ENCODE peak calls at places on chromosomes 12 and 14, in six cellular contexts. B, S, W, N, G and Y are unnamed samples.

GRCh38 chr14:94345344-94346072 is 22.4 kb upstream of the SERPINA6 start:
- DNase-seq in S (no peak), N (no peak), B (no peak), G (no peak), W (peak), Y (peak)

GRCh38 chr12:125128806-125129571 is 63.8 kb downstream of the AACS start:
- DNase-seq in S (no peak), B (no peak), G (no peak), N (no peak), W (no peak), Y (no peak)

GRCh38 chr12:50533203-50533584 is 28.4 kb downstream of the DIP2B start:
- DNase-seq in G (no peak), N (no peak), B (no peak), S (no peak), W (no peak), Y (no peak)

GRCh38 chr12:5499566-5500325 is 67.8 kb downstream of the NTF3 start:
- DNase-seq in G (no peak), W (no peak), B (no peak), N (no peak), S (no peak), Y (no peak)

GRCh38 chr12:53101931-53102781 is 1.1 kb upstream of the SOAT2 start:
- DNase-seq in W (no peak), N (no peak), B (no peak), G (no peak), S (no peak), Y (peak)

GRCh38 chr14:68628605-68629310 is 164.1 kb downstream of the ZFP36L1 start:
- DNase-seq in N (no peak), S (peak), B (no peak), G (no peak), W (no peak), Y (peak)

GRCh38 chr12:9761407-9761736 is 671 bp upstream of the CD69 start:
- DNase-seq in B (no peak), N (no peak), W (no peak), S (no peak), G (no peak), Y (no peak)

GRCh38 chr12:58425481-58426392 is 484.4 kb downstream of the ATP23 start:
- DNase-seq in B (no peak), S (peak), W (peak), G (peak), N (no peak), Y (peak)

GRCh38 chr12:87323369-87323768 is 705.8 kb downstream of the C12orf50 start:
- DNase-seq in G (peak), S (no peak), W (no peak), N (no peak), B (no peak), Y (no peak)

GRCh38 chr14:94897092-94897491 is 127.2 kb upstream of the GSC start:
- DNase-seq in B (no peak), S (no peak), W (no peak), N (no peak), G (no peak), Y (no peak)

GRCh38 chr12:62834971-62835547 is 99.9 kb downstream of the PPM1H start:
- DNase-seq in W (no peak), G (no peak), N (no peak), B (no peak), S (no peak), Y (no peak)

GRCh38 chr12:127272864-127273263 is 994.1 kb upstream of the TMEM132C start:
- DNase-seq in N (no peak), S (no peak), W (no peak), G (no peak), B (no peak), Y (no peak)

GRCh38 chr14:65373671-65374039 is 38.9 kb upstream of the FUT8 start:
- DNase-seq in N (no peak), B (no peak), G (no peak), S (no peak), W (no peak), Y (no peak)

GRCh38 chr12:62270384-62270783 is 10.2 kb downstream of the USP15 start:
- DNase-seq in G (no peak), S (no peak), W (no peak), N (no peak), B (no peak), Y (no peak)

GRCh38 chr14:92600318-92601053 is 86.9 kb downstream of the RIN3 start:
- DNase-seq in B (no peak), G (no peak), N (no peak), W (peak), S (no peak), Y (no peak)

GRCh38 chr12:71455028-71455737 is 15.6 kb downstream of the LGR5 start:
- DNase-seq in G (no peak), N (no peak), S (no peak), B (no peak), W (no peak), Y (no peak)

GRCh38 chr12:2615665-2616387 is 178.9 kb upstream of the FKBP4 start:
- DNase-seq in S (peak), B (no peak), G (no peak), W (no peak), N (no peak), Y (no peak)

GRCh38 chr12:128266086-128266485 is 884 bp upstream of the TMEM132C start:
- DNase-seq in B (no peak), S (no peak), N (no peak), W (no peak), G (no peak), Y (no peak)

GRCh38 chr12:106288510-106289195 is 13.9 kb upstream of the TCP11L2 start:
- DNase-seq in S (no peak), G (peak), N (no peak), W (peak), B (no peak), Y (peak)

GRCh38 chr12:118345355-118345754 is 27.4 kb downstream of the TAOK3 start:
- DNase-seq in G (no peak), W (no peak), B (no peak), N (peak), S (no peak), Y (no peak)

DNA sequence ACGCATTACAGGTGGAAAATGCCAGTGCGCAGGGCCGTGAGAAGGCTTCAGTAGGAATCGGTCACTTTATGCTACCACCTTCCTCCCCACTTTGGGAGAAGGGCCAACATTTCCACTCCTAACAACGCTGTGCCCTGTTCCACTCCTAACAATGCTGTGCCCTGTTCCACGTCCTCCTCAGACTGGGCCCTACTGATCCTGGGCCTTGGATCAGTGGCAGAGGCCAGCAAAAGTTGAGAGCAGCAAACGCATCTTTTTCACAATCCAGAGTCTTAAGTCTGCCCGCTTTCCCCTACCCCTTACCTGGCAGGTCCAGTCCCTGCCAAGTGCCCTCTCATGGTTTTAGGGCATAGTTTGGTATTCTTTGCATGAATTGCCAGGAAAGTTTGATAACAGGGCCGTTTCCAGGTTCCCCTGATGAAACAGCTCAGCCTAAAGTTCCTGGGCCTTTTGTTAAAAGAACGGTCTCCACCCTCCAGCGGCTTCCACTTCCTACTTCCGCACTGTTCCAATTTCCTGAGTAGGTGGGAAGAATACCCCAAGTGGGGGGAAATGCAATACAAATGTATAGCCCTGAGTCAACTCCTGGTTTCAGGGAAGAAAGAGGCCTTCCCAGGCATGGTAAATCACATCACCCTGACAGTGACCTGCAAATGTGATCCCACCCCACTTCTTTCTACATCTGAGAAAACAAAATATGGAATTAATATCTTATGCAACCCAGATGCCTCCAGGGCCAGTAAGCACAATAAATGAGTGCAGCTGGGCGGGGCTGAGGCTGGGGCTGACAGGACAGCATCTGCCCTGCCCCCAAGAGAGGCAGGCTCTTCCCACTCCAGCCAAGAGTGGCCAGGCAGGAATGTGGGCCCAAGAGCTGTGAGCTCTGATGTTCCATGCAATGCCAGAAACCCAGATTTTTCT is 15.0 kb downstream of the KCTD10 start:
- DNase-seq in N (peak), B (no peak), W (peak), G (peak), S (peak), Y (peak)
- TF ChIP-seq JUN in N (no peak), B (no peak), W (no peak), G (no peak), S (no peak), Y (no peak)

DNA sequence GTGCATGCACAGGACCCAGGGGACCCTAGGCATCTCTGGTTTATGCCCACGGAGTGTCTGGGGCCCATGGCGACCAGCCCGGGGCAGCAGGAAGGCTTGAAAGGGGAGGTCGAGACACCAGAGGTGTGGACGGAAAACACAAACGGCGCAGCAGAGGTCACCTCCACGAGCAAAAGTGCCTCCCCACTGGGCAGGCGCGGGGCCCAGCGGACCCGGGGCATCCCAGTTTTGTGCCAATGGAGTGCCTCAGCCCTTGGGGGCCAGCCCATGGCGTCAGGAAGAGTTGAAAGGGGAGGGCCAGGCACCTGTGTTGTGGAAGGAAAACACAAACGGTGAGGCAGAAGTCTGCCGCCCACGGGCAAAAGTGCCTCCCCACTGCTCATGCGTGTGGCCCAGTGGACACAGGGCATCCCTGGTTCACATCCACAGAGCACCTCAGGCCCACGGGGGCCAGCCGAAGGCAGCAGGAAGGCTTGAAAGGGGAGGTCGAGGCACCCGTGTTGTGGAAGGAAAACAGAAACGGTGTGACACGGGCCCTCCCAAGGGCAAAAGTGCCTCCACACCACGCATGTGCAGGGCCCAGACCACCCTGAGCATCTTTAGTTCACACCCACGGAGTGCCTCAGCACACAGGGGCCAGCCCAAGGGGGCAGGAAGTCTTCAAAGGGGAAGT is 378.8 kb downstream of the ALG10 start:
- DNase-seq in B (no peak), S (peak), W (no peak), G (no peak), N (peak), Y (no peak)
- TF ChIP-seq JUN in B (no peak), S (no peak), W (no peak), G (no peak), N (no peak), Y (no peak)

GRCh38 chr14:69803753-69804152 is 6.7 kb upstream of the SLC10A1 start:
- DNase-seq in S (no peak), W (peak), B (no peak), G (no peak), N (no peak), Y (no peak)
- TF ChIP-seq JUN in S (no peak), W (no peak), B (no peak), G (no peak), N (no peak), Y (no peak)

DNA sequence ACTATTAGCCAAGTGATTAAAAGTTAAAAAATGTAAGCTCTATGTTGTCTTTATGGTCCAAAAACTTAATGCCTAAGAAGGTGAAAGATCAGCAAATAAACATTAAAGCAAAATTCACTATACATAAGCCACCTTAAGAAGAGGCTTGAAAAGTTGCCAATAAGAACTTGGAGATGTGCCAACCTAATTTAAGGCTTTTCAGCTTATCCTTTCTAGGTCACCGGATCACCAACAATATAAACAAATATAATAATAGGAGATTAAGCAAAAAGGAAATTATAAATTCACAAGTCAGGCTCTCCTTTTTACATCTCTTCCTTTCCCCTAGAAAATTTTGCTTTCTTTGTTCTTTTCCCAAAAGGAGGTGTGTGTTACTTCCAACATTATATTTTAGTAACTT is 30.9 kb downstream of the SLC2A3 start:
- DNase-seq in G (peak), W (no peak), N (no peak), S (no peak), B (no peak), Y (no peak)
- TF ChIP-seq JUN in G (no peak), W (no peak), N (no peak), S (no peak), B (no peak), Y (no peak)

GRCh38 chr12:123941000-123941399 is 31.6 kb downstream of the CCDC92 start:
- DNase-seq in W (no peak), B (no peak), N (no peak), G (no peak), S (no peak), Y (no peak)
- TF ChIP-seq JUN in W (no peak), B (no peak), N (no peak), G (no peak), S (no peak), Y (no peak)

GRCh38 chr14:100654814-100655795 is 67.9 kb upstream of the BEGAIN start:
- DNase-seq in S (peak), G (no peak), N (peak), W (peak), B (no peak), Y (no peak)
- TF ChIP-seq JUN in S (no peak), G (no peak), N (no peak), W (no peak), B (no peak), Y (peak)

DNA sequence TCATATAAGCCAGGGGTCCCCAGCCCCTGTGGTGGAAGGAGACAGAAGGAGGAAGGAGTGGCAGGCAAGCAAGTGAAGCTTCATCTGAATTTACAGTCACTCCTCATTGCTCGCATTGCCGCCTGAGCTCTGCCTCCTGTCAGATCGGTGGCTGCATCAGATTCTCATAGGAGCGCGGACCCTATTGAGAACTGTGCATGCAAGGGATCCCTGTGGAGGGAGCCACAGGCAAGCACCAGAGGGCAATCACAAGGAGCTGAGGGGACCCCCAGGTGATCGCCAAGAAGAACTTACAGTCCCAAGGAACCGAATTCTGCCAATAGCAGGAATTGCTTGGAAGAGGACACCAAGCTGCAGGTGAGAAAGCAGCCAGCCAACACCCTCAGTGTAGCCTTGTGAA is 33.2 kb upstream of the VRK1 start:
- DNase-seq in W (no peak), B (no peak), S (no peak), N (no peak), G (no peak), Y (no peak)
- TF ChIP-seq JUN in W (no peak), B (no peak), S (no peak), N (no peak), G (no peak), Y (no peak)

GRCh38 chr12:120259418-120260202 is 5.9 kb downstream of the PXN start:
- DNase-seq in B (no peak), N (no peak), W (no peak), S (no peak), G (no peak), Y (no peak)
- TF ChIP-seq JUN in B (no peak), N (no peak), W (no peak), S (no peak), G (no peak), Y (no peak)

GRCh38 chr14:22180045-22180444 is 409.0 kb downstream of the DAD1 start:
- DNase-seq in S (no peak), B (no peak), N (no peak), W (no peak), G (no peak), Y (no peak)
- TF ChIP-seq JUN in S (no peak), B (no peak), N (no peak), W (no peak), G (no peak), Y (no peak)